ENCODE peak calls at places on chromosomes 5 and 9, in six cellular contexts. V is suprapubic skin, U is MM.1S, S is H9, Z is fibroblast of lung, E is kidney. P is an unnamed sample. For H3K4me1, the result is how much of the 10 kb centered on the place peaks cover.

GRCh38 chr9:129998491-129999122 is 44.4 kb downstream of the FNBP1 start:
- DNase-seq in V (no peak), U (no peak), S (no peak), Z (no peak), E (no peak), P (no peak)

GRCh38 chr5:120236360-120236759 is 227.7 kb upstream of the PRR16 start:
- DNase-seq in V (no peak), U (no peak), S (no peak), Z (no peak), E (no peak), P (no peak)

GRCh38 chr9:4588721-4589120 is 73.4 kb upstream of the PLPP6 start:
- DNase-seq in V (no peak), U (no peak), S (no peak), Z (no peak), E (no peak), P (no peak)

GRCh38 chr9:4985376-4986266 is 549 bp downstream of the JAK2 start:
- DNase-seq in V (peak), U (peak), S (peak), Z (peak), E (peak), P (no peak)

GRCh38 chr9:32672478-32672877 is 37.0 kb upstream of the TAF1L start:
- DNase-seq in V (no peak), U (no peak), S (no peak), Z (peak), E (no peak), P (no peak)

GRCh38 chr9:120791161-120791560 is 2.1 kb downstream of the FBXW2 start:
- DNase-seq in V (no peak), U (no peak), S (no peak), Z (peak), E (no peak), P (no peak)

GRCh38 chr5:55234171-55234700 is 828 bp upstream of the CCNO start:
- DNase-seq in V (no peak), U (peak), S (peak), Z (peak), E (peak), P (no peak)

GRCh38 chr5:10934789-10935355 is 173.8 kb upstream of the DAP start:
- DNase-seq in V (no peak), U (no peak), S (no peak), Z (no peak), E (no peak), P (no peak)

GRCh38 chr9:94639996-94640376 is 668 bp upstream of the FBP1 start:
- DNase-seq in V (no peak), U (no peak), S (peak), Z (no peak), E (no peak), P (no peak)

GRCh38 chr5:102933300-102933699 is 178.2 kb downstream of the PAM start:
- DNase-seq in V (no peak), U (no peak), S (no peak), Z (no peak), E (no peak), P (no peak)

GRCh38 chr9:108476574-108476973 is 379.2 kb downstream of the ACTL7B start:
- DNase-seq in V (no peak), U (no peak), S (no peak), Z (peak), E (no peak), P (no peak)

GRCh38 chr5:142421158-142421617 is 96.4 kb upstream of the SPRY4 start:
- DNase-seq in V (no peak), U (no peak), S (no peak), Z (no peak), E (no peak), P (no peak)

GRCh38 chr9:98867434-98868168 is 60.1 kb downstream of the GALNT12 start:
- DNase-seq in V (peak), U (no peak), S (no peak), Z (peak), E (peak), P (no peak)

GRCh38 chr9:122949696-122950095 is 8.9 kb downstream of the RABGAP1 start:
- DNase-seq in V (no peak), U (no peak), S (no peak), Z (no peak), E (no peak), P (no peak)

GRCh38 chr5:142542906-142543305 is 143.0 kb downstream of the FGF1 start:
- DNase-seq in V (no peak), U (no peak), S (no peak), Z (peak), E (no peak), P (no peak)

GRCh38 chr5:167582916-167583315 is 708.5 kb upstream of the WWC1 start:
- DNase-seq in V (no peak), U (no peak), S (no peak), Z (peak), E (no peak), P (no peak)

GRCh38 chr9:93674580-93675335 is 98.4 kb downstream of the PHF2 start:
- DNase-seq in V (peak), U (no peak), S (peak), Z (no peak), E (peak), P (no peak)

GRCh38 chr9:4108708-4109444 is 191.0 kb downstream of the GLIS3 start:
- DNase-seq in V (no peak), U (no peak), S (no peak), Z (no peak), E (no peak), P (no peak)

GRCh38 chr9:74773886-74774479 is 113.7 kb downstream of the TRPM6 start:
- DNase-seq in V (no peak), U (peak), S (peak), Z (peak), E (peak), P (no peak)

GRCh38 chr5:146565764-146566163 is 49.8 kb upstream of the GPR151 start:
- DNase-seq in V (no peak), U (peak), S (peak), Z (peak), E (no peak), P (no peak)

GRCh38 chr9:116112236-116112635 is 41.4 kb upstream of the PAPPA start:
- DNase-seq in V (no peak), U (no peak), S (no peak), Z (peak), E (no peak), P (no peak)

GRCh38 chr9:94999832-95000231 is 273.3 kb downstream of the AOPEP start:
- DNase-seq in V (no peak), U (no peak), S (no peak), Z (no peak), E (no peak), P (no peak)

GRCh38 chr9:7234144-7234543 is 476.4 kb downstream of the KDM4C start:
- DNase-seq in V (no peak), U (peak), S (peak), Z (peak), E (no peak), P (no peak)

GRCh38 chr9:115134941-115135340 is 17.0 kb upstream of the TNC start:
- DNase-seq in V (no peak), U (no peak), S (no peak), Z (peak), E (no peak), P (no peak)

GRCh38 chr5:145681686-145682085 is 153.5 kb downstream of the PRELID2 start:
- DNase-seq in V (no peak), U (peak), S (peak), Z (peak), E (no peak), P (no peak)

GRCh38 chr5:395921-396714 is 46.9 kb upstream of the EXOC3 start:
- DNase-seq in V (peak), U (no peak), S (no peak), Z (no peak), E (no peak), P (no peak)

GRCh38 chr5:395156-395920 is 47.6 kb upstream of the EXOC3 start:
- DNase-seq in V (peak), U (no peak), S (peak), Z (peak), E (no peak), P (no peak)

GRCh38 chr5:394671-395155 is 48.3 kb upstream of the EXOC3 start:
- DNase-seq in V (peak), U (no peak), S (peak), Z (no peak), E (no peak), P (no peak)

GRCh38 chr5:392431-392988 is 50.5 kb upstream of the EXOC3 start:
- DNase-seq in V (peak), U (no peak), S (peak), Z (peak), E (no peak), P (no peak)

GRCh38 chr5:393846-394275 is 49.1 kb upstream of the EXOC3 start:
- DNase-seq in V (no peak), U (no peak), S (peak), Z (no peak), E (no peak), P (no peak)
- H3K4me1 ChIP-seq in V (under half), U (under half), S (under half), Z (under half), E (under half), P (under half)

DNA sequence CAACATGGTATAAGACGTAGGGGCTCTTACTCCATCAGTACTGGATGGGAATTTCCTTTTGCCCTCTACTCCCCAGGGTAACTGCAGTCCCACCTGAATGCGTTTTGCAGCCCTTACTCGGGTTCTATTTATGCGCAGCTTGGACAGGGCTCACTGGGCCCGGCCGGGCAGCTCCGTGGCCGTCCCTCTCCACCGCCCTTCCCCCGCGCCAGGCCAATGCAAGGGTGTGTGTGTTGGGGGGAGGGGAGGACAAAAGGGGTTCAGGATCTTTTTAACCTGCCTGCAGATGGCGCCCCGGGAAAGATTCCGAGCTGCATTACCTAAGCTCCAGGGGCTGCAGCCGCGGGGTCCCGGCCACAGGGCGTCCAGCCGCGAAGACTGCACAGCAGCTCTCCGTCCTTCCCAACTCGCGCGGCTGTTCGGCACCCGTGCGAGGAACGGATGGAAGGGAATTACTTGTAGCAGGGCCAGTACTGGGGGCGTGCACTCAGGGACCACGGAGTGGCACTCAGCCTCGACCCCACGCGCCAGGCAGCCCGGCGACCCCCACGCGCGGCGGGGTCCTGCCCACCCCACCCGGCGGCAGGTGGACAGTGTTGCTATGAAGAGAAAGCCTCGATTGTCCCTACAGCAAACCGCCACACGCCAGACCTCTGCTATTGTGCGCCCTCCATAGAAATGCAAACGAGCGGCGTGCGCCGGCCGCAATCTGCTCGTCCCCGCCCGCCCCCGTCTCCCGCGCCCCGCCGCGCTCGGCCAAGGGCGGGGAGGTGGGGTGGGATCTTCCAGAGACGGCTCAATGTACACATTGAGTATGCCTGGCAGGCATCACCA is 966 bp upstream of the GADD45G start:
- DNase-seq in V (peak), U (peak), S (peak), Z (peak), E (peak), P (no peak)
- TF ChIP-seq CTCF in V (peak), U (peak), S (peak), Z (peak), E (peak), P (peak)

GRCh38 chr5:78500028-78500427 is 139.6 kb downstream of the SCAMP1 start:
- DNase-seq in V (no peak), U (no peak), S (no peak), Z (no peak), E (no peak), P (no peak)
- H3K4me1 ChIP-seq in V (under half), U (under half), S (under half), Z (under half), E (under half), P (under half)

DNA sequence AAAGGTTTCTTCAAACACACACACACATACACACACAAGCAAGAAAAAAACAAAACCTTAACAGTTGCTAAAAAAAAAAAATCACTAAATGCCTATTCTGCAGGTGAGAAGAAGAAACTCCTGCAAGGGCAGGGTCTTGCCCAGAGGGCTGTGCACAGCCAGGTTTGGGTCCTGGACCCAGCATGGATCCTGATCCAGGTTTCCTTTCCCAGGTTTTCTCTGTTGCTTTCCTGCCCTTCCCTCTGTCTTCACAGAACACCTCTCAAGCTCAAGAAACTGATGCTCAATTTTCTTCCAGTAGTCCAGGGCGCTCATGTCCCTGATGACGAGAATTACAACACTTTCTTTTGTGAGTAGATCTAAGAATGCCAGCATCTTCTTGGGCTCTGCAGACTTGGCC is 136.6 kb downstream of the PAX5 start:
- DNase-seq in V (peak), U (no peak), S (peak), Z (no peak), E (no peak), P (no peak)
- TF ChIP-seq CTCF in V (no peak), U (no peak), S (no peak), Z (no peak), E (no peak), P (no peak)

DNA sequence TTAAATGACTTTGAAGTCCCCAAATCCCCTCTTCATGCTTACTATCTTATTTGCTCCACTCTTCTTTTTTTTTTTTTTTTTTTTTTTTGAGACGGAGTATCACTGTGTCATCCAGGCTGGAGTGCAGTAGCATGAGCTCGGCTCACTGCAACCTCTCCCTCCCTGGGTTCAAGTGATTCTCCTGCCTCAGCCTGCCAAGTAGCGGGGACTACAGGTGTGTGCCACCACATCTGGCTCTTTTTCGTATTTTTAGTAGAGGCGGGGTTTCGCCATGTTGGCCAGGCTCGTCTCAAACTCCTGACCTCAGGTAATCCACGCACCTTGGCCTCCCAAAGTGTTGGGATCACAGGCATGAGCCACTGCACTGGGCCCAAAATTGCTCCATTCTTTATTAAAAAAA is 51.0 kb downstream of the ST8SIA4 start:
- DNase-seq in V (no peak), U (no peak), S (no peak), Z (no peak), E (no peak), P (no peak)
- H3K4me1 ChIP-seq in V (under half), U (half or more), S (under half), Z (under half), E (under half), P (under half)

DNA sequence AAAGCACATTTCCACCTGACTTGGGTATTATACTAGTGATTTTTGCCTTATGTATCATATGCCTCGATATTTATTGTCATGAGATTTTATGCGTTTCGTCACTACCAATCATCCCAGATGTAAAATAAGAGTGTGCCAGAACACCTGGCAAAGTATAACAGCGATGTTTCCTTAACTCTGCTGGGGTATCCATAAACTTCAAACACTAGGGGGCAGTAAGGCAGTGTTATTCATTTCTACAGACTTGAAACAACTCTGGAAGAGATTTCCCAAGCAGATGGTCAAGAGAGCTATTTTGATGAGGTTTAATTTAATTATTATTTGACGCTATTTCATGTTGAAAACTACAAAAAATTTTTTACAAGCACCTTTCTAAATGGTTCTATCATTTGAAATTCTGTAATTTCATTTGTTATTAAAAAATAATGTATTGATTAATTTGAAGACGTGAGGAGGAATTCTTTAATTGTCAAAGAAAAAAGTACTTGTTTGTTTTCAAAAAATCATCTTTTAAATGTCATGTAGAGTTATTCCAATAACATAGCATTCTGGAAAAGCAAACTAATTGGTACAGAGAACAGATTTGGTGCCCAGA is 388.5 kb upstream of the CTNND2 start:
- DNase-seq in V (no peak), U (peak), S (no peak), Z (peak), E (no peak), P (no peak)
- TF ChIP-seq CTCF in V (no peak), U (peak), S (peak), Z (no peak), E (no peak), P (no peak)

DNA sequence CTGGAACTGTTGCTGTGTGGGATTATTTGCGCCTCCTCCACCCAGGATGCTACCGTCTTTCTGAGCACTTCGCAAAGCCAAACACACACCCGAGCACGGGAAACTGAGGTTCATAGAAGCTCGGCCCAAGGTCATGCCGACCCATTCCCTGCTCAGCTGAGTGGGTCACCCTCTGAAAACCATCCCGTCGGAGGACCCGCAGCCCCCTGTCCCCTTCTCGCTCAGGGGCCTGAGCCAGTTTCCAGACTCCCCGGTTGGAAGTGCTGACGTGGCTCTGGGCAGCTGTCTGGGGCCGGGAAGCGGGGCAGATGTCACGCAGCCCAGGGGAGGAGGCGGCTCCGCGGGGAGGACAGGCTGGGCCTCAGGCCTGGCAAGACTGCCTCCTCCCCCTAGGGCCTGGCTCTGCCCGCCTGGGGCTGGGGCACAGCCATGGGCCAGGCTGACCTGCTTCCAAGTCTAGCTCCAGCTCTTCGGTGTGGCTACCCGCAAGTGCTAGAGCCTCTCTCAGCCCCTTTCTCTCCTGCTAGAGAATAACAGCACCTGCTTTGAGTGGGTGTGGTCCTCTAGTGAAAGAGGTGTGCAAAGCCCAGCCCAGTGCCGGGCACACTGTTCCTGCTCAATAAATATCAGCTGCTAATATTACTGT is 9.9 kb upstream of the CXXC5 start:
- DNase-seq in V (no peak), U (peak), S (no peak), Z (peak), E (peak), P (no peak)
- H3K4me1 ChIP-seq in V (half or more), U (half or more), S (under half), Z (under half), E (half or more), P (under half)

GRCh38 chr9:14322211-14323082 is 8.5 kb upstream of the NFIB start:
- DNase-seq in V (peak), U (peak), S (peak), Z (peak), E (peak), P (peak)
- TF ChIP-seq CTCF in V (peak), U (no peak), S (peak), Z (peak), E (peak), P (peak)

DNA sequence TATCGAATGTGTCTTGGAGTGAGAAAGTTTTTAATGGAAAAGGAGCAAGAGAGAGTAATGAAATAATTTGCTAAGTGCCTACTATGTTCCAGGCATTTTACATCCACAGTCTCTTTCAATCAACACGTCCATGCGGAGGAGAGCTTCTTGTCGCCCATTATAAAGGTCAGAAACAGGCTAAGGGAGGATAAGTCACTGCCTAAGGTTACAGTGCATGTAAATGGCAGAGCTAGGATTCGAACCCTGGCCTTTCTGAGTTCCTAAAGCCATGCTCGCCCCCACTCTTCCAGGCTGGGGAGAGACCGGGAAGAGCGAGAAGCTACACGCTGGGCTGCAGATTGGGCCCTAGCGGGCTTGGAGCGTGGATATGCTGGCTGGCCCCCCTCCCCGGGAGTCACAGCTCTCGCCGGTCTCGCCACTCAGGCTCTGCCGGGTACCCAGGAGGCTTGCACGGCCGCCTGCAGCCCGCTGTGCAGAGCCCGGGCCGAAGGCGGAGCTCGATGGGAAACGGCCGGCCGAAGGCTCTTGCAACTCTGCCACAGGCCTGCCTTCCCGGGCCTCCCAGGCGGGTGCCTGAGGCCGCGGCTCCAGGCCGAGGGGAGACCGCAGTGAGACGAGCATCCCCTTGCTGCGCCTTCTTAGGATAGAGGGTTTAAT is 775 bp upstream of the LHX2 start:
- DNase-seq in V (no peak), U (no peak), S (no peak), Z (peak), E (no peak), P (no peak)
- H3K4me1 ChIP-seq in V (half or more), U (under half), S (under half), Z (under half), E (under half), P (under half)